ENCODE peak calls at places on chromosomes 13 and 19, in four cellular contexts. H is CD4-positive, alpha-beta T cell; N is head of caudate nucleus; A is suprapubic skin. V is an unnamed sample.

GRCh38 chr13:50400930-50401553 is 385.8 kb downstream of the KCNRG start:
- DNase-seq in A (no peak), N (peak; percentile 74), H (no peak), V (no peak)

GRCh38 chr13:32821149-32821688 is 195.0 kb upstream of the KL start:
- DNase-seq in N (no peak), A (no peak), H (no peak), V (no peak)

GRCh38 chr19:14459703-14460102 is 15.5 kb downstream of the PTGER1 start:
- DNase-seq in H (no peak), A (no peak), N (no peak), V (no peak)

GRCh38 chr13:43758834-43759233 is 27.9 kb downstream of the ENOX1 start:
- DNase-seq in H (no peak), A (no peak), N (no peak), V (no peak)

GRCh38 chr19:36203293-36203692 is 11.2 kb downstream of the ZNF565 start:
- DNase-seq in H (no peak), A (no peak), N (no peak), V (no peak)

GRCh38 chr13:27425151-27425917 is 915 bp downstream of the GTF3A start:
- DNase-seq in N (no peak), A (no peak), H (no peak), V (peak; percentile 15)

GRCh38 chr13:75415720-75416119 is 66.2 kb downstream of the TBC1D4 start:
- DNase-seq in N (no peak), H (no peak), A (no peak), V (no peak)

GRCh38 chr19:35459414-35460082 is 11.5 kb downstream of the FFAR2 start:
- DNase-seq in A (no peak), N (no peak), H (no peak), V (no peak)

GRCh38 chr19:35793381-35794165 is 18.2 kb downstream of the ARHGAP33 start:
- DNase-seq in N (no peak), H (no peak), A (no peak), V (no peak)

GRCh38 chr13:38415233-38415632 is 65.6 kb downstream of the UFM1 start:
- DNase-seq in A (no peak), N (no peak), H (no peak), V (peak; percentile 1)

GRCh38 chr13:29595380-29596063 is at the start of gene SLC7A1:
- DNase-seq in A (peak; percentile 85), H (peak; percentile 57), N (peak; percentile 74), V (peak; percentile 95)

GRCh38 chr13:110524484-110525254 is 36.9 kb downstream of the RAB20 start:
- DNase-seq in A (no peak), N (no peak), H (no peak), V (no peak)

GRCh38 chr13:90800082-90800746 is 547.3 kb upstream of the MIR17HG start:
- DNase-seq in A (no peak), N (peak; percentile 45), H (no peak), V (no peak)

GRCh38 chr13:106121173-106121754 is 414.2 kb downstream of the EFNB2 start:
- DNase-seq in A (no peak), H (no peak), N (no peak), V (no peak)

GRCh38 chr19:623175-623916 is 10.0 kb downstream of the POLRMT start:
- DNase-seq in H (no peak), N (no peak), A (no peak), V (no peak)

GRCh38 chr13:113506025-113506685 is 15.6 kb upstream of the DCUN1D2 start:
- DNase-seq in H (no peak), A (no peak), N (no peak), V (no peak)

GRCh38 chr13:113453962-113454361 is 674 bp upstream of the ADPRHL1 start:
- DNase-seq in A (no peak), N (no peak), H (no peak), V (no peak)

GRCh38 chr13:44759723-44760360 is 183.7 kb upstream of the TSC22D1 start:
- DNase-seq in A (no peak), N (no peak), H (no peak), V (no peak)

GRCh38 chr13:26558074-26558805 is 757 bp downstream of the WASF3 start:
- DNase-seq in N (peak; percentile 32), H (no peak), A (no peak), V (peak; percentile 11)

GRCh38 chr13:112891477-112892401 is 77.3 kb upstream of the MCF2L start:
- DNase-seq in N (no peak), H (no peak), A (no peak), V (no peak)

GRCh38 chr19:2289714-2290435 is 7.9 kb upstream of the PEAK3 start:
- DNase-seq in H (peak; percentile 40), N (peak; percentile 29), A (no peak), V (peak; percentile 78)

GRCh38 chr19:55472463-55472862 is 4.0 kb upstream of the ZNF628 start:
- DNase-seq in N (no peak), A (no peak), H (no peak), V (no peak)

GRCh38 chr19:13020002-13020414 is 24.7 kb downstream of the NFIX start:
- DNase-seq in H (no peak), A (no peak), N (no peak), V (no peak)

GRCh38 chr13:60335531-60335930 is 61.5 kb upstream of the TDRD3 start:
- DNase-seq in N (no peak), H (no peak), A (no peak), V (no peak)

GRCh38 chr13:93079294-93079693 is 147.3 kb upstream of the GPC6 start:
- DNase-seq in A (no peak), N (no peak), H (no peak), V (no peak)

GRCh38 chr13:26026211-26026610 is 25.6 kb downstream of the SHISA2 start:
- DNase-seq in A (no peak), H (no peak), N (no peak), V (no peak)